ENCODE peak calls at places on chromosomes 1 and 21, in four cellular contexts. N, M, Z and H are unnamed samples. For H3K36me3, the result is how much of the 10 kb centered on the place peaks cover.

GRCh38 chr1:84260852-84261518 is 40.5 kb upstream of the SAMD13 start:
- DNase-seq in N (no peak), M (no peak), Z (no peak), H (no peak)

GRCh38 chr21:17427831-17428483 is 84.9 kb upstream of the CXADR start:
- DNase-seq in N (no peak), M (no peak), Z (no peak), H (no peak)

GRCh38 chr1:168408531-168409242 is 128.0 kb downstream of the TBX19 start:
- DNase-seq in N (peak), M (no peak), Z (peak), H (no peak)

GRCh38 chr1:77015748-77016341 is 148.6 kb downstream of the ST6GALNAC5 start:
- DNase-seq in N (no peak), M (no peak), Z (peak), H (no peak)

GRCh38 chr1:197958438-197958837 is 41.3 kb downstream of the LHX9 start:
- DNase-seq in N (no peak), M (no peak), Z (no peak), H (no peak)

GRCh38 chr1:8404450-8405370 is 86.8 kb downstream of the SLC45A1 start:
- DNase-seq in N (no peak), M (no peak), Z (no peak), H (no peak)

GRCh38 chr1:178494569-178494971 is 2.2 kb downstream of the CLEC20A start:
- DNase-seq in N (no peak), M (no peak), Z (no peak), H (no peak)

GRCh38 chr1:41343790-41344679 is 17.2 kb upstream of the FOXO6 start:
- DNase-seq in N (no peak), M (no peak), Z (no peak), H (no peak)

GRCh38 chr1:173410133-173410793 is 66.9 kb upstream of the PRDX6 start:
- DNase-seq in N (no peak), M (no peak), Z (no peak), H (no peak)

GRCh38 chr1:152873495-152873894 is 4.6 kb upstream of the SMCP start:
- DNase-seq in N (no peak), M (no peak), Z (no peak), H (no peak)

GRCh38 chr1:20342294-20343148 is 51.8 kb downstream of the VWA5B1 start:
- DNase-seq in N (no peak), M (no peak), Z (no peak), H (no peak)

GRCh38 chr1:81327743-81328142 is 473.0 kb upstream of the ADGRL2 start:
- DNase-seq in N (no peak), M (no peak), Z (no peak), H (no peak)

GRCh38 chr1:208604295-208604694 is 360.1 kb upstream of the PLXNA2 start:
- DNase-seq in N (no peak), M (no peak), Z (no peak), H (no peak)

GRCh38 chr1:226565476-226565875 is 16.9 kb downstream of the STUM start:
- DNase-seq in N (no peak), M (no peak), Z (no peak), H (no peak)

GRCh38 chr1:243575070-243575469 is 275.0 kb downstream of the AKT3 start:
- DNase-seq in N (no peak), M (no peak), Z (no peak), H (no peak)

GRCh38 chr1:196607940-196608339 is 300 bp downstream of the KCNT2 start:
- DNase-seq in N (no peak), M (peak), Z (no peak), H (no peak)

GRCh38 chr1:147837845-147838363 is 64.7 kb upstream of the GJA8 start:
- DNase-seq in N (no peak), M (no peak), Z (peak), H (no peak)

GRCh38 chr1:161133220-161133740 is 813 bp upstream of the DEDD start:
- DNase-seq in N (peak), M (no peak), Z (no peak), H (no peak)

GRCh38 chr1:6011946-6012258 is 19.7 kb upstream of the NPHP4 start:
- DNase-seq in N (no peak), M (no peak), Z (no peak), H (no peak)

GRCh38 chr21:45109831-45110492 is 35.6 kb downstream of the ADARB1 start:
- DNase-seq in N (no peak), M (peak), Z (no peak), H (no peak)

GRCh38 chr1:47986741-47987140 is 10.4 kb downstream of the TRABD2B start:
- DNase-seq in N (no peak), M (no peak), Z (no peak), H (no peak)
- H3K36me3 ChIP-seq in N (under half), M (under half), Z (under half), H (under half)

DNA sequence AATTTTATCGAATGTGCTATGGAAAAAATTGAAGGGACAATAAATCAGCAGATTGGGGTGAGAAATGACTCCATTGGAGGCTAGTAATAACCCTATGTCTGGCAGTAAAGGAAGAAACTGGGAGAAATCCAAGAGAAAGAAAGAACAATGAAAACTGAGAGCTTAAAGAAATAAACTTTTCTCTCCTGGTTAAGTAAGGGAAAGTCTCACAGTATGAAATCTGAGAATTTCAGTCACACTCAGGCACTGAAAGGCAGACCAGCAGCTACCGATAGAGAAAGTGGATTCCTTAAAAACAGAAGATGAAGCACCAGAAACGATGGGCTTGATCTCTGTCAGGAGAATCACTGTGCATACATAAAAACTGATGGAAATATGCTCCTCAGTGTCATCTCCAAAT is 404.2 kb downstream of the PLPP3 start:
- DNase-seq in N (no peak), M (no peak), Z (no peak), H (no peak)
- H3K9ac ChIP-seq in N (no peak), M (no peak), Z (no peak), H (no peak)

GRCh38 chr1:26761217-26761616 is 26.5 kb upstream of the PIGV start:
- DNase-seq in N (no peak), M (no peak), Z (peak), H (no peak)

GRCh38 chr1:26754086-26754874 is 33.5 kb upstream of the PIGV start:
- DNase-seq in N (no peak), M (no peak), Z (no peak), H (no peak)

GRCh38 chr1:26758358-26758757 is 29.4 kb upstream of the PIGV start:
- DNase-seq in N (no peak), M (no peak), Z (no peak), H (no peak)

DNA sequence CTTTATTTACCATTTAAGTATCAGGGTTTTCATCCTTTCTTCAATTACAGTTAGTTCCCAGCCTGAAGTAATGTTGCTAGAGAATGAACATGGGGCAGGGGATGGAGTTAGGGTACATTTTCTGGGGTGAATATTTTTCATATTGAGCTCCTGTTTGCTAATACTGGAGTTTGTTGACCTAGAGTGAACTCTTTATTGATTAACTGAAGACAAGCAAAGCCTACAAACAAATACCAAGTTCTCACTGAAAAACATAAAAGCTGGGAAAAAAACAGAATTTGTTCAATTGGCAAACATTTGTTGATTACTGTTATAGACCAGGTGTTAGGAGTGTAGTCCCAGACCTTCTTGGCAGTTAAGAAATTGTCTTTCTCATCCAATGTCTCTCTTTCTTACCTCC is 28.2 kb upstream of the PIGV start:
- DNase-seq in N (no peak), M (no peak), Z (no peak), H (no peak)
- H3K36me3 ChIP-seq in N (half or more), M (under half), Z (under half), H (half or more)

GRCh38 chr1:31761883-31762282 is 2.3 kb downstream of the ADGRB2 start:
- DNase-seq in N (no peak), M (no peak), Z (peak), H (no peak)
- H3K9ac ChIP-seq in N (no peak), M (no peak), Z (no peak), H (no peak)